ENCODE peak calls at places on chromosomes 13 and 19, in eight cellular contexts. D is dorsolateral prefrontal cortex, J is kidney epithelial cell, T is HCT116, C is psoas muscle, Z is OCI-LY7, I is AG04450, P is GM23338. Q is an unnamed sample.

GRCh38 chr19:4065430-4066175 is 1.1 kb downstream of the ZBTB7A start:
- DNase-seq in Z (peak), I (peak), P (peak), T (peak), J (peak), D (peak), C (peak), Q (peak)

GRCh38 chr13:100646030-100646673 is 28.4 kb downstream of the TMTC4 start:
- DNase-seq in J (no peak), C (no peak), T (peak), Z (no peak), P (peak), D (no peak), I (no peak), Q (no peak)

GRCh38 chr13:72255908-72256307 is 388.9 kb upstream of the DACH1 start:
- DNase-seq in Z (no peak), T (peak), I (no peak), C (no peak), P (peak), D (no peak), J (no peak), Q (no peak)

GRCh38 chr19:14375055-14375581 is 6.1 kb upstream of the ADGRE5 start:
- DNase-seq in T (no peak), J (no peak), I (no peak), D (no peak), Z (peak), C (peak), P (no peak), Q (no peak)

GRCh38 chr13:37360556-37360955 is 238.0 kb downstream of the POSTN start:
- DNase-seq in D (no peak), P (no peak), Z (no peak), C (no peak), I (no peak), J (no peak), T (no peak), Q (no peak)

GRCh38 chr19:15328312-15328711 is 4.0 kb downstream of the BRD4 start:
- DNase-seq in C (no peak), T (no peak), J (no peak), Z (no peak), P (no peak), I (no peak), D (no peak), Q (no peak)

GRCh38 chr13:21074601-21075302 is 13.4 kb upstream of the LATS2 start:
- DNase-seq in Z (no peak), P (no peak), T (no peak), C (no peak), D (no peak), J (no peak), I (no peak), Q (no peak)

GRCh38 chr13:33744589-33745369 is 73.2 kb upstream of the RFC3 start:
- DNase-seq in C (no peak), T (no peak), Z (peak), I (no peak), J (no peak), D (no peak), P (no peak), Q (no peak)

GRCh38 chr13:106484755-106485193 is 50.7 kb downstream of the EFNB2 start:
- DNase-seq in I (no peak), D (no peak), P (no peak), Z (no peak), C (no peak), J (no peak), T (no peak), Q (no peak)

GRCh38 chr13:26587251-26587650 is 29.8 kb downstream of the WASF3 start:
- DNase-seq in Z (no peak), P (no peak), C (no peak), I (no peak), D (no peak), J (no peak), T (no peak), Q (no peak)

GRCh38 chr13:91017031-91017668 is 330.3 kb upstream of the MIR17HG start:
- DNase-seq in I (no peak), J (no peak), D (no peak), T (peak), C (peak), Z (peak), P (peak), Q (no peak)

GRCh38 chr13:80901111-80902014 is 560.4 kb upstream of the SPRY2 start:
- DNase-seq in C (no peak), I (no peak), J (no peak), D (no peak), T (no peak), P (no peak), Z (no peak), Q (no peak)

GRCh38 chr19:16273005-16273404 is 51.6 kb upstream of the KLF2 start:
- DNase-seq in C (no peak), I (no peak), P (peak), Z (no peak), T (no peak), D (no peak), J (no peak), Q (no peak)

GRCh38 chr19:30227661-30228112 is 144.5 kb upstream of the ZNF536 start:
- DNase-seq in P (peak), T (peak), J (no peak), I (no peak), D (peak), Z (peak), C (peak), Q (no peak)

GRCh38 chr19:19550454-19550842 is 12.4 kb downstream of the CILP2 start:
- DNase-seq in P (no peak), C (no peak), Z (no peak), I (no peak), D (no peak), T (no peak), J (no peak), Q (no peak)

GRCh38 chr19:3047307-3048189 is 14.7 kb downstream of the TLE5 start:
- DNase-seq in T (peak), C (peak), J (no peak), D (peak), P (peak), Z (peak), I (peak), Q (no peak)

GRCh38 chr13:22173605-22174004 is 502.7 kb downstream of the FGF9 start:
- DNase-seq in D (no peak), T (peak), J (peak), Z (no peak), I (peak), C (no peak), P (no peak), Q (no peak)

GRCh38 chr19:20162821-20163220 is 4.2 kb upstream of the ZNF486 start:
- DNase-seq in J (no peak), C (no peak), P (no peak), D (no peak), I (no peak), Z (peak), T (no peak), Q (no peak)

GRCh38 chr13:43489168-43489730 is 297.5 kb downstream of the ENOX1 start:
- DNase-seq in I (no peak), J (no peak), P (no peak), D (no peak), C (peak), T (no peak), Z (no peak), Q (no peak)

GRCh38 chr13:44448875-44449274 is 75.3 kb downstream of the SERP2 start:
- DNase-seq in J (no peak), Z (no peak), T (no peak), D (no peak), C (no peak), P (no peak), I (no peak), Q (no peak)

GRCh38 chr13:50915562-50915961 is 6.0 kb downstream of the RNASEH2B start:
- DNase-seq in I (no peak), J (no peak), D (no peak), Z (peak), C (no peak), P (peak), T (no peak), Q (no peak)

GRCh38 chr19:14580623-14581237 is 2.2 kb upstream of the CLEC17A start:
- DNase-seq in Z (peak), P (no peak), D (no peak), I (no peak), T (no peak), C (no peak), J (no peak), Q (no peak)

GRCh38 chr13:35927554-35927953 is 203.6 kb downstream of the DCLK1 start:
- DNase-seq in Z (no peak), I (peak), D (no peak), T (no peak), P (no peak), J (peak), C (no peak), Q (no peak)

GRCh38 chr19:2591537-2592291 is 110.8 kb downstream of the GNG7 start:
- DNase-seq in T (no peak), C (no peak), P (no peak), Z (no peak), I (no peak), J (no peak), D (no peak), Q (no peak)

GRCh38 chr19:52231154-52231565 is 38.2 kb upstream of the ZNF766 start:
- DNase-seq in I (no peak), D (no peak), T (no peak), P (no peak), Z (no peak), C (no peak), J (no peak), Q (no peak)

GRCh38 chr19:22882797-22883196 is 50.7 kb downstream of the ZNF723 start:
- DNase-seq in J (no peak), D (no peak), I (no peak), C (no peak), T (peak), P (peak), Z (peak), Q (no peak)

GRCh38 chr13:22102237-22102636 is 431.4 kb downstream of the FGF9 start:
- DNase-seq in D (no peak), T (no peak), Z (no peak), I (no peak), C (no peak), J (no peak), P (no peak), Q (no peak)

GRCh38 chr19:21571316-21571715 is 65.9 kb downstream of the ZNF429 start:
- DNase-seq in I (no peak), C (no peak), D (no peak), Z (no peak), T (no peak), J (no peak), P (no peak), Q (no peak)

GRCh38 chr13:30752201-30752797 is 17.0 kb downstream of the ALOX5AP start:
- DNase-seq in C (peak), P (no peak), T (no peak), I (no peak), D (peak), Z (no peak), J (no peak), Q (no peak)

GRCh38 chr13:49806126-49806536 is 13.6 kb upstream of the KPNA3 start:
- DNase-seq in I (no peak), C (no peak), D (no peak), J (no peak), Z (no peak), P (no peak), T (no peak), Q (no peak)

GRCh38 chr13:71820699-71821098 is 46.3 kb downstream of the DACH1 start:
- DNase-seq in P (no peak), J (no peak), I (no peak), Z (no peak), D (no peak), T (no peak), C (no peak), Q (no peak)

GRCh38 chr13:106383791-106384190 is 151.7 kb downstream of the EFNB2 start:
- DNase-seq in J (no peak), D (no peak), C (no peak), P (no peak), Z (no peak), T (no peak), I (no peak), Q (no peak)

GRCh38 chr19:33381101-33381500 is 7.6 kb downstream of the CEBPG start:
- DNase-seq in C (no peak), I (no peak), P (no peak), Z (no peak), D (no peak), J (no peak), T (no peak), Q (no peak)

GRCh38 chr19:48595833-48596232 is 10.7 kb upstream of the SPACA4 start:
- DNase-seq in T (no peak), C (no peak), J (no peak), Z (no peak), I (no peak), D (no peak), P (no peak), Q (no peak)

GRCh38 chr19:15656467-15656866 is 15.8 kb downstream of the CYP4F3 start:
- DNase-seq in D (no peak), P (no peak), C (no peak), J (no peak), I (no peak), T (no peak), Z (no peak), Q (no peak)

GRCh38 chr19:883661-884211 is 9.3 kb downstream of the MED16 start:
- DNase-seq in I (no peak), D (peak), T (peak), J (no peak), C (no peak), P (no peak), Z (no peak), Q (no peak)

GRCh38 chr19:47792616-47793015 is 11.7 kb downstream of the TPRX1 start:
- DNase-seq in P (no peak), Z (no peak), I (no peak), C (no peak), T (no peak), D (no peak), J (no peak), Q (no peak)

DNA sequence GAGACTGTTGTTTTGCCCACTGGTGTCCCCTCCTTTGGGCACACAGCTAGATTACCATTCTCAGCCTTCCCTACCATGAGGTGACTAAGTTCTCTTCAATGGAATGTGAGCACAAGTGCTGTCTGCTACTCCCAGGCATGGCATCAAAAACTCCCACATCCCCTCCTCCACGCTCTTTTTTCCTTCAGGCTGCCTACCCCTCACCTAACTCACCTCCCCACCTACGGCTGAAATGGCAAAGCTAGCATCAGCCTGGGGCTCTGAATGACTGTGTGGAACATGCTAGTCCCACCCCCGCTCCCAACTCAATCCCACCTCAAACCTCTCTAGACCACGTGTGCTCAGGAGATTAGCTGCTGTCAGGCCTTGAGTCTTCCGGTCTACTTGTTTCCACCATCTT is 512.2 kb downstream of the DIAPH3 start:
- DNase-seq in I (no peak), Z (no peak), C (no peak), T (no peak), D (no peak), J (no peak), P (no peak), Q (no peak)
- TF ChIP-seq CTCF in I (no peak), Z (no peak), C (no peak), T (no peak), D (no peak), J (no peak), P (no peak), Q (no peak)

GRCh38 chr19:35090160-35090794 is 25.3 kb upstream of the FXYD3 start:
- DNase-seq in C (peak), I (no peak), P (peak), T (peak), D (peak), J (no peak), Z (peak), Q (no peak)
- H3K4me3 ChIP-seq in C (peak), I (peak), P (peak), T (no peak), D (peak), J (no peak), Z (peak), Q (no peak)

GRCh38 chr13:70568571-70568970 is 460.3 kb upstream of the KLHL1 start:
- DNase-seq in P (peak), J (no peak), I (no peak), D (no peak), C (no peak), Z (peak), T (peak), Q (no peak)
- TF ChIP-seq CTCF in P (peak), J (peak), I (peak), D (peak), C (peak), Z (peak), T (peak), Q (no peak)

GRCh38 chr19:49637865-49638350 is 2.0 kb downstream of the RRAS start:
- DNase-seq in I (no peak), P (peak), Z (no peak), T (no peak), J (no peak), D (no peak), C (peak), Q (peak)
- H3K4me3 ChIP-seq in I (peak), P (peak), Z (no peak), T (peak), J (peak), D (peak), C (peak), Q (peak)

GRCh38 chr13:113207890-113208423 is 512 bp downstream of the PCID2 start:
- DNase-seq in T (no peak), Z (no peak), C (peak), I (no peak), J (no peak), D (peak), P (peak), Q (no peak)
- TF ChIP-seq CTCF in T (no peak), Z (no peak), C (no peak), I (peak), J (no peak), D (no peak), P (no peak), Q (peak)

GRCh38 chr19:43465468-43466120 is at the start of gene LYPD3:
- DNase-seq in T (peak), J (peak), C (peak), D (no peak), I (no peak), Z (no peak), P (peak), Q (no peak)
- H3K4me3 ChIP-seq in T (peak), J (no peak), C (peak), D (peak), I (peak), Z (peak), P (peak), Q (peak)

DNA sequence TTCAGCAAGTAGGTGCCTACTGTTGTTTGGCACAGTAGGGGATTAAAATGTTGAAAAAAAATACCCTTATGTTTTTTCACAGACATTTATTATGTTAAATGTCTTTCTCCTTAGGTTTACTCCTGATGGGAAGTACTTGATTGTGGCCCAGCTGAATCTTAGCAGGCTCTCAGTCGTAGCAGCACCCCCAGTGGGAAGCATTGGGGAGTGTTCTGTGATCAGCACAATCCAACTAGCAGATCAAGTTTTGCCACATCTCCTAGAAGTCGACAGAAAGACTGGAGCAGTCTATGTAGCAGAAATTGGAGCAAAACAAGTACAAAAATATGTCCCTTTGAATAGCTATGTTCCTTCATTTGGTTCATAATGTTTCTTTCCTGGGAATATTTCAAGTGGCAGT is 9.3 kb downstream of the NHLRC3 start:
- DNase-seq in T (no peak), P (peak), I (no peak), J (no peak), D (no peak), Z (no peak), C (no peak), Q (no peak)
- TF ChIP-seq CTCF in T (peak), P (peak), I (peak), J (no peak), D (no peak), Z (no peak), C (no peak), Q (no peak)